ENCODE peak calls at places on chromosomes 3 and 15, in eight cellular contexts. One of them, this sample, is unnamed.

GRCh38 chr3:114660808-114661207 is 367.0 kb downstream of the TIGIT start:
- DNase-seq in epithelial cell of esophagus: no peak
- DNase-seq in endothelial cell: no peak
- DNase-seq in tibial artery: no peak
- DNase-seq in uterus: no peak
- DNase-seq in GM10248: no peak
- DNase-seq in RWPE2: no peak
- DNase-seq in foreskin keratinocyte: no peak
- DNase-seq in this sample: no peak

GRCh38 chr3:46913644-46914043 is 36.1 kb downstream of the PTH1R start:
- DNase-seq in RWPE2: peak; percentile 81
- DNase-seq in GM10248: no peak
- DNase-seq in tibial artery: peak; percentile 64
- DNase-seq in epithelial cell of esophagus: peak; percentile 89
- DNase-seq in endothelial cell: no peak
- DNase-seq in foreskin keratinocyte: peak; percentile 72
- DNase-seq in uterus: no peak
- DNase-seq in this sample: no peak

GRCh38 chr3:190497809-190498208 is 16.1 kb upstream of the IL1RAP start:
- DNase-seq in RWPE2: no peak
- DNase-seq in endothelial cell: no peak
- DNase-seq in GM10248: no peak
- DNase-seq in epithelial cell of esophagus: peak; percentile 59
- DNase-seq in tibial artery: no peak
- DNase-seq in uterus: no peak
- DNase-seq in foreskin keratinocyte: peak; percentile 34
- DNase-seq in this sample: no peak

GRCh38 chr15:89765694-89766093 is 10.4 kb upstream of the MESP2 start:
- DNase-seq in epithelial cell of esophagus: no peak
- DNase-seq in GM10248: no peak
- DNase-seq in endothelial cell: no peak
- DNase-seq in tibial artery: no peak
- DNase-seq in foreskin keratinocyte: no peak
- DNase-seq in RWPE2: no peak
- DNase-seq in uterus: no peak
- DNase-seq in this sample: no peak

GRCh38 chr3:37024092-37024491 is 30.8 kb downstream of the MLH1 start:
- DNase-seq in GM10248: no peak
- DNase-seq in foreskin keratinocyte: no peak
- DNase-seq in tibial artery: no peak
- DNase-seq in uterus: no peak
- DNase-seq in RWPE2: no peak
- DNase-seq in endothelial cell: no peak
- DNase-seq in epithelial cell of esophagus: no peak
- DNase-seq in this sample: no peak

GRCh38 chr3:127069814-127070440 is 87.0 kb downstream of the PLXNA1 start:
- DNase-seq in tibial artery: peak; percentile 54
- DNase-seq in GM10248: no peak
- DNase-seq in epithelial cell of esophagus: peak; percentile 51
- DNase-seq in uterus: no peak
- DNase-seq in RWPE2: peak; percentile 45
- DNase-seq in foreskin keratinocyte: no peak
- DNase-seq in endothelial cell: no peak
- DNase-seq in this sample: no peak

GRCh38 chr3:97530689-97531088 is 233.9 kb upstream of the ARL6 start:
- DNase-seq in epithelial cell of esophagus: no peak
- DNase-seq in uterus: no peak
- DNase-seq in RWPE2: no peak
- DNase-seq in foreskin keratinocyte: no peak
- DNase-seq in GM10248: no peak
- DNase-seq in tibial artery: no peak
- DNase-seq in endothelial cell: no peak
- DNase-seq in this sample: no peak

GRCh38 chr15:79680721-79681120 is 216.1 kb downstream of the MTHFS start:
- DNase-seq in uterus: no peak
- DNase-seq in epithelial cell of esophagus: peak; percentile 87
- DNase-seq in GM10248: peak; percentile 42
- DNase-seq in endothelial cell: no peak
- DNase-seq in tibial artery: no peak
- DNase-seq in RWPE2: peak; percentile 87
- DNase-seq in foreskin keratinocyte: peak; percentile 82
- DNase-seq in this sample: peak; percentile 68

GRCh38 chr15:64096486-64097431 is 977 bp downstream of the SNX1 start:
- DNase-seq in tibial artery: no peak
- DNase-seq in foreskin keratinocyte: peak; percentile 25
- DNase-seq in GM10248: no peak
- DNase-seq in uterus: no peak
- DNase-seq in RWPE2: no peak
- DNase-seq in epithelial cell of esophagus: peak; percentile 58
- DNase-seq in endothelial cell: no peak
- DNase-seq in this sample: peak; percentile 38

DNA sequence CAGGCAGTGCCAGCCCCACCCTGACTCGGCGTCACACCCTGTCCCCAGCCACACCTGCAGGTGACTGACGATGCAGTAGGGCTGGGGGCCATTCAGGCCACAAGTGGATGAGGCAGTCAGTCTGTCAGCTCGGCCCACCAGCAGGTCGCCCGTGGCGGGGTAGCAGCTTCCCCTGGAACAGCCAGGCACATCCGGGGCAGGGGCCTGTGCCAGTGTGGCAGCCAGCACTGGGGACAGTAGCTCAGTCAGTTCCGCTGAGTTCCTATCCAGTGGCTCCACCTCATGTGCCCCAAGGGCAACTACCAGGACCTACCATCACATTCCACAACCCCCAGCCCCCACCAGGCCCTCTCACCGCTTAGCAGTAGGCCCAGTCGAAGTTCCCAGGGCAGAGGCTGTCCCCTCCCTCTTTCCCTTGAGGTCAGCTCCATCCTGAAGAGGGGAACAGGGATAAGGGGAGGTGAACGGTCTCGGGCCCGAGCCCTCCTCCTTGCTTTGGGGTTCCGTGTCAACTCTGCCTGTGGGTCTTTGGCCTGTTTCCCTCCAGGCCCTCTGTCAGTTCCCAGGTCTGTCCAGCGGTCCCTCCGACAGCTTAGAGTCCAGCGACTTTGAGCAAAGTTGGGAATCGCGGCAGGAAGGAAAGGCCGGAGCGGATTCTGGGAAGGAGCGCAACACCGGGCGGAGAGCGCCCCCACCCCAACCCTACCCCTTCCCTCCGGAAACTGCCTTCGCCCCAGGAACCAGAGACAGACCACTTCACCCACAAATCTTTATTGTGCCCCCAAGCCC is at the start of gene LAMB2:
- DNase-seq in endothelial cell: peak; percentile 71
- DNase-seq in uterus: peak; percentile 80
- DNase-seq in GM10248: no peak
- DNase-seq in epithelial cell of esophagus: peak; percentile 78
- DNase-seq in foreskin keratinocyte: peak; percentile 30
- DNase-seq in tibial artery: peak; percentile 89
- DNase-seq in RWPE2: no peak
- DNase-seq in this sample: peak; percentile 84
- TF ChIP-seq CTCF in endothelial cell: no peak
- TF ChIP-seq CTCF in uterus: no peak
- TF ChIP-seq CTCF in GM10248: no peak
- TF ChIP-seq CTCF in epithelial cell of esophagus: peak; percentile 13
- TF ChIP-seq CTCF in foreskin keratinocyte: no peak
- TF ChIP-seq CTCF in tibial artery: no peak
- TF ChIP-seq CTCF in RWPE2: no peak
- TF ChIP-seq CTCF in this sample: peak; percentile 35

GRCh38 chr3:8336456-8336855 is 165.2 kb upstream of the LMCD1 start:
- DNase-seq in GM10248: no peak
- DNase-seq in endothelial cell: no peak
- DNase-seq in foreskin keratinocyte: no peak
- DNase-seq in uterus: no peak
- DNase-seq in epithelial cell of esophagus: no peak
- DNase-seq in RWPE2: no peak
- DNase-seq in tibial artery: no peak
- DNase-seq in this sample: no peak
- TF ChIP-seq CTCF in GM10248: peak; percentile 2
- TF ChIP-seq CTCF in endothelial cell: peak; percentile 42
- TF ChIP-seq CTCF in foreskin keratinocyte: peak; percentile 39
- TF ChIP-seq CTCF in uterus: no peak
- TF ChIP-seq CTCF in epithelial cell of esophagus: no peak
- TF ChIP-seq CTCF in RWPE2: no peak
- TF ChIP-seq CTCF in tibial artery: no peak
- TF ChIP-seq CTCF in this sample: peak; percentile 56

DNA sequence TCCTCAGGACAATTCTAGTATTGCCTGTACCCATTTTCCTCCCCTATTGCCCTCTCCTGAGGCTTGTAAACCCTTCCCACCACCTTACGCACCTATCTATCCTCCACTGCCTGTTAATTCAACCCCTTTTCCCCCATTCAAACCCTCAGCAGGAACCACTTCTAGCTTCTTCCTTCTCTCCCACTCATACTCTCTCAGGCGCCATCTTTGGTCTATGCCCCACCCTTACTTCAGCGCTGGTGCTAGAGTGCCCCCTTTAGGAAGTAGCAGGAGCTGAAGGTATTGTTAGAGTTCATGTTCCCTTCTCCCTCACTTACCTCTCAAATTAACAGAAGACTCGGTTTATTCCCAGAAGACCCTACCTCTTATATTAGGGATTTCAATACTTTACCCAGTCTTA is 121.8 kb upstream of the NLGN1 start:
- DNase-seq in tibial artery: no peak
- DNase-seq in GM10248: peak; percentile 13
- DNase-seq in epithelial cell of esophagus: no peak
- DNase-seq in RWPE2: no peak
- DNase-seq in endothelial cell: no peak
- DNase-seq in uterus: no peak
- DNase-seq in foreskin keratinocyte: no peak
- DNase-seq in this sample: no peak
- TF ChIP-seq CTCF in tibial artery: no peak
- TF ChIP-seq CTCF in GM10248: no peak
- TF ChIP-seq CTCF in epithelial cell of esophagus: no peak
- TF ChIP-seq CTCF in RWPE2: no peak
- TF ChIP-seq CTCF in endothelial cell: no peak
- TF ChIP-seq CTCF in uterus: no peak
- TF ChIP-seq CTCF in foreskin keratinocyte: no peak
- TF ChIP-seq CTCF in this sample: no peak

DNA sequence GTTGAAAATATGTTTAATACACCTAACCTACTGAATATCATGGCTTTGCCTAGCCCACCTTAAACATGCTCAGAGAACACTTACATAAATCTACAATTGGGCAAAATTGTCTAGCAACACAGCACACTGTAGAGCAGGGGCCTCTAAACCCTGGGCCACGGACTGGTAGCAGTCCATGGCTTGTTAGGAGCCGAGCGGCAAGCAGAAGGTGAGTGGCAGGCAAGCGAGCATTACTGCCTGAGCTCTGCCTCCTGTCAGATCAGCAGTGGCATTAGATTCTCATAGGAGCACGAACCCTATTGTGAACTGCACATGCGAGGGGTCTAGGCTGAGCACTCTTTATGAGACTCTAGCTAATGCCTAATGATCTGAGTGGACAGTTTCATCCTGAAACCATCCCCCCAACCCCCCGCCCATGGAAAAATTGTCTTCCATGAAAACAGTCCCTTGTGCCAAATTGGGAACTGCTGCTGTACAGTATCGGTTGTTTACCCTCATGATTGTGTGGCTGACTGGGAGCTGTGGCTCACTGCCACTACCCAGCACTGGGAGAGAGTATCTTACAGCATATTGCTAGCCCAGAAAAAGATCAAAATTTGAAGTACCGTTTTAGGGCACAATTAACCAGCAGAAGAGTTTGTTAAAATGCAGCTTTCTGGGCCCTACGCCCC is 26.1 kb downstream of the CMSS1 start:
- DNase-seq in foreskin keratinocyte: no peak
- DNase-seq in GM10248: no peak
- DNase-seq in endothelial cell: no peak
- DNase-seq in uterus: no peak
- DNase-seq in RWPE2: no peak
- DNase-seq in epithelial cell of esophagus: no peak
- DNase-seq in tibial artery: no peak
- DNase-seq in this sample: no peak
- TF ChIP-seq CTCF in foreskin keratinocyte: no peak
- TF ChIP-seq CTCF in GM10248: no peak
- TF ChIP-seq CTCF in endothelial cell: no peak
- TF ChIP-seq CTCF in uterus: no peak
- TF ChIP-seq CTCF in RWPE2: peak; percentile 46
- TF ChIP-seq CTCF in epithelial cell of esophagus: no peak
- TF ChIP-seq CTCF in tibial artery: no peak
- TF ChIP-seq CTCF in this sample: peak; percentile 38

GRCh38 chr15:40939909-40940801 is 11.0 kb downstream of the DLL4 start:
- DNase-seq in RWPE2: peak; percentile 70
- DNase-seq in GM10248: no peak
- DNase-seq in epithelial cell of esophagus: no peak
- DNase-seq in endothelial cell: peak; percentile 39
- DNase-seq in uterus: peak; percentile 48
- DNase-seq in tibial artery: no peak
- DNase-seq in foreskin keratinocyte: no peak
- DNase-seq in this sample: no peak

GRCh38 chr15:40936709-40937666 is 7.8 kb downstream of the DLL4 start:
- DNase-seq in epithelial cell of esophagus: peak; percentile 37
- DNase-seq in foreskin keratinocyte: no peak
- DNase-seq in tibial artery: no peak
- DNase-seq in GM10248: no peak
- DNase-seq in uterus: no peak
- DNase-seq in endothelial cell: no peak
- DNase-seq in RWPE2: peak; percentile 69
- DNase-seq in this sample: no peak

GRCh38 chr15:40938530-40938870 is 9.4 kb downstream of the DLL4 start:
- DNase-seq in foreskin keratinocyte: no peak
- DNase-seq in GM10248: no peak
- DNase-seq in endothelial cell: no peak
- DNase-seq in RWPE2: peak; percentile 73
- DNase-seq in epithelial cell of esophagus: no peak
- DNase-seq in tibial artery: no peak
- DNase-seq in uterus: no peak
- DNase-seq in this sample: no peak

GRCh38 chr15:40936234-40936708 is 7.1 kb downstream of the DLL4 start:
- DNase-seq in epithelial cell of esophagus: no peak
- DNase-seq in endothelial cell: no peak
- DNase-seq in tibial artery: no peak
- DNase-seq in foreskin keratinocyte: no peak
- DNase-seq in uterus: no peak
- DNase-seq in GM10248: no peak
- DNase-seq in RWPE2: peak; percentile 76
- DNase-seq in this sample: no peak

DNA sequence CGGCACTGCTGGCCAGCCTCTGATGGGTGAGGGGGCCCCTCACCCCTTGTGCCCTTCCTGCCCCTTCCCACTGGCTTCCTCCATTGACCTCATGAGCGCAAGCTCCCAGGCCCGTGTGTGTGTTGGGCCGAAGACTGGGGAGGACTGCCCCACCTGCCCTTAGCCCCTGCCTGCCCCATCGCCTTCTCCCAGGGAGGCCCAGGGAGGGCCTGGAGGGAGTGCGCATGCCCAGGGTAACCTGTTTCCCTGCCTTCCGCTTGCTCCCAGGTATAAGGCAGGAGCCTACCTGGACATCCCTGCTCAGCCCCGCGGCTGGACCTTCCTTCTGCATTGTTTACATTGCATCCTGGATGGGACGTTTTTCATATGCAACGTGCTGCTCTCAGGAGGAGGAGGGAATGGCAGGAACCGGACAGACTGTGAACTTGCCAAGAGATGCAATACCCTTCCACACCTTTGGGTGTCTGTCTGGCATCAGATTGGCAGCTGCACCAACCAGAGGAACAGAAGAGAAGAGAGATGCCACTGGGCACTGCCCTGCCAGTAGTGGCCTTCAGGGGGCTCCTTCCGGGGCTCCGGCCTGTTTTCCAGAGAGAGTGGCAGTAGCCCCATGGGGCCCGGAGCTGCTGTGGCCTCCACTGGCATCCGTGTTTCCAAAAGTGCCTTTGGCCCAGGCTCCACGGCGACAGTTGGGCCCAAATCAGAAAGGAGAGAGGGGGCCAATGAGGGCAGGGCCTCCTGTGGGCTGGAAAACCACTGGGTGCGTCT is 8.8 kb downstream of the DLL4 start:
- DNase-seq in RWPE2: no peak
- DNase-seq in uterus: no peak
- DNase-seq in epithelial cell of esophagus: peak; percentile 64
- DNase-seq in tibial artery: no peak
- DNase-seq in foreskin keratinocyte: no peak
- DNase-seq in endothelial cell: no peak
- DNase-seq in GM10248: no peak
- DNase-seq in this sample: peak; percentile 58
- TF ChIP-seq CTCF in RWPE2: peak; percentile 82
- TF ChIP-seq CTCF in uterus: no peak
- TF ChIP-seq CTCF in epithelial cell of esophagus: peak; percentile 66
- TF ChIP-seq CTCF in tibial artery: peak; percentile 12
- TF ChIP-seq CTCF in foreskin keratinocyte: peak; percentile 69
- TF ChIP-seq CTCF in endothelial cell: no peak
- TF ChIP-seq CTCF in GM10248: no peak
- TF ChIP-seq CTCF in this sample: peak; percentile 68